ENCODE peak calls at places on chromosome 18, in ten cellular contexts. J is heart left ventricle, R is stomach, N is spleen, I is A549, S is transverse colon, F is ovary, Z is IMR-90, E is endothelial cell of umbilical vein, Y is body of pancreas. D is an unnamed sample. For H3K4me1, the result is how much of the 10 kb centered on the place peaks cover.

GRCh38 chr18:36315736-36316135 is 18.2 kb downstream of the FHOD3 start:
- DNase-seq in I (no peak), Y (no peak), S (no peak), E (no peak), J (no peak), Z (peak), N (no peak), R (no peak), F (no peak), D (no peak)

GRCh38 chr18:10035306-10035991 is 121.6 kb downstream of the VAPA start:
- DNase-seq in E (no peak), I (no peak), Z (no peak), N (no peak), S (no peak), F (no peak), R (peak), J (no peak), Y (peak), D (no peak)

GRCh38 chr18:79872852-79873444 is 75.2 kb downstream of the KCNG2 start:
- DNase-seq in Y (no peak), J (no peak), N (peak), R (no peak), F (no peak), S (no peak), I (no peak), E (no peak), Z (no peak), D (peak)

GRCh38 chr18:55100817-55101457 is 141.7 kb upstream of the CCDC68 start:
- DNase-seq in N (no peak), R (no peak), E (peak), F (no peak), I (peak), Z (peak), J (no peak), Y (no peak), S (no peak), D (no peak)

GRCh38 chr18:60794802-60795201 is 422.2 kb upstream of the MC4R start:
- DNase-seq in F (no peak), J (no peak), R (no peak), Y (no peak), Z (no peak), S (no peak), E (no peak), I (no peak), N (no peak), D (no peak)

GRCh38 chr18:67359868-67360838 is 156.4 kb downstream of the DSEL start:
- DNase-seq in S (peak), F (peak), I (peak), R (no peak), Y (peak), N (no peak), J (peak), E (peak), Z (peak), D (peak)

GRCh38 chr18:45155526-45155925 is 459.8 kb upstream of the SLC14A2 start:
- DNase-seq in E (no peak), S (no peak), J (no peak), R (no peak), N (no peak), Z (no peak), I (no peak), F (no peak), Y (no peak), D (no peak)

GRCh38 chr18:75896865-75897264 is 469.4 kb upstream of the SMIM21 start:
- DNase-seq in I (peak), F (no peak), N (no peak), S (no peak), E (no peak), Y (no peak), R (no peak), J (no peak), Z (no peak), D (no peak)

GRCh38 chr18:11842562-11842961 is 8.7 kb upstream of the CHMP1B start:
- DNase-seq in Y (no peak), E (no peak), R (no peak), J (no peak), S (no peak), Z (no peak), F (no peak), I (no peak), N (no peak), D (no peak)

GRCh38 chr18:31657823-31658669 is 26.3 kb downstream of the B4GALT6 start:
- DNase-seq in Z (no peak), Y (no peak), R (no peak), J (no peak), I (no peak), F (no peak), N (no peak), S (no peak), E (no peak), D (no peak)

GRCh38 chr18:45993441-45993840 is 26.3 kb upstream of the EPG5 start:
- DNase-seq in S (no peak), F (no peak), J (no peak), N (no peak), Z (peak), I (no peak), Y (no peak), E (peak), R (no peak), D (no peak)

GRCh38 chr18:56823986-56824385 is 172.8 kb downstream of the WDR7 start:
- DNase-seq in N (no peak), S (no peak), I (no peak), R (no peak), J (no peak), Y (no peak), Z (no peak), F (no peak), E (no peak), D (no peak)

GRCh38 chr18:811192-812122 is 585 bp downstream of the YES1 start:
- DNase-seq in Z (peak), S (peak), N (peak), R (peak), J (peak), E (peak), Y (no peak), F (no peak), I (no peak), D (no peak)

GRCh38 chr18:57441395-57441794 is 6.2 kb downstream of the ONECUT2 start:
- DNase-seq in N (no peak), S (no peak), Y (no peak), R (no peak), F (no peak), E (no peak), J (no peak), Z (peak), I (no peak), D (no peak)

GRCh38 chr18:58447342-58448190 is 181.3 kb downstream of the ALPK2 start:
- DNase-seq in J (no peak), Z (peak), I (no peak), N (no peak), Y (no peak), R (no peak), E (no peak), S (no peak), F (no peak), D (no peak)

GRCh38 chr18:12092398-12093229 is 1.0 kb upstream of the ANKRD62 start:
- DNase-seq in Z (no peak), J (peak), R (no peak), F (no peak), I (peak), E (no peak), N (no peak), S (peak), Y (peak), D (no peak)

GRCh38 chr18:79405781-79406575 is 10.2 kb downstream of the NFATC1 start:
- DNase-seq in R (peak), Y (no peak), E (peak), Z (no peak), I (no peak), N (peak), J (peak), F (peak), S (peak), D (peak)

GRCh38 chr18:70365361-70365760 is 76.5 kb downstream of the SOCS6 start:
- DNase-seq in N (no peak), J (no peak), S (no peak), Z (no peak), F (no peak), I (no peak), R (no peak), E (no peak), Y (no peak), D (no peak)

GRCh38 chr18:47080872-47081271 is 45.5 kb upstream of the ELOA2 start:
- DNase-seq in Z (no peak), I (no peak), Y (no peak), S (no peak), N (no peak), J (no peak), F (no peak), E (no peak), R (no peak), D (no peak)

DNA sequence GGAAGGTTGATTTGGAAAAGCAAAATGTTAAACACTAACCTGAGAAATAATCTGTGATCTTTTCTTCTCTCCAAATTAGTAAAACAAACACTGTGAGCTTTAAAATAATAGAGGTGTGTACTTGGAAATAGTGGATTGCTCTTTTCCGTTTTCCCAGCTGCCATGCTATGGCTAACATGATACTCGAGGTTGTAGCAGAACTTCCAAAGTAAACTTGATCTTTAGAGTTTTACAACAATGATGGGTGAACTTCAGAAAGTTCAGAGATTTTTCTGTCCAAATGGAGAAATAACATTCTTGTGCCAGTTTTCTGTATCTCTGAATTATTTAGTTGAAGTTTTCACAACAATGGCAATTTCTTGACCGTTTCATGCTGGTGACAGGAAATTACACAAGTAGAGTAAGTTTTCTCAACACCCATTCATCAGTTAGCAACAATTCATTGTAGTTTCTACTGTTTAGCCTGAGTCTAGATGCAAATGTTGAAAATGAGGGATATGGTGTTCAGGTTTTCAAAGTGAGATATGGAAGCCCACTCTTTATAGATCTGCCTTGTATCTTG is 135.3 kb upstream of the CTAGE1 start:
- DNase-seq in J (no peak), R (no peak), N (no peak), Y (no peak), F (no peak), S (no peak), I (no peak), Z (no peak), E (peak), D (no peak)
- TF ChIP-seq POLR2A in J (no peak), R (no peak), N (no peak), Y (no peak), F (no peak), S (no peak), I (no peak), Z (no peak), E (no peak), D (no peak)

DNA sequence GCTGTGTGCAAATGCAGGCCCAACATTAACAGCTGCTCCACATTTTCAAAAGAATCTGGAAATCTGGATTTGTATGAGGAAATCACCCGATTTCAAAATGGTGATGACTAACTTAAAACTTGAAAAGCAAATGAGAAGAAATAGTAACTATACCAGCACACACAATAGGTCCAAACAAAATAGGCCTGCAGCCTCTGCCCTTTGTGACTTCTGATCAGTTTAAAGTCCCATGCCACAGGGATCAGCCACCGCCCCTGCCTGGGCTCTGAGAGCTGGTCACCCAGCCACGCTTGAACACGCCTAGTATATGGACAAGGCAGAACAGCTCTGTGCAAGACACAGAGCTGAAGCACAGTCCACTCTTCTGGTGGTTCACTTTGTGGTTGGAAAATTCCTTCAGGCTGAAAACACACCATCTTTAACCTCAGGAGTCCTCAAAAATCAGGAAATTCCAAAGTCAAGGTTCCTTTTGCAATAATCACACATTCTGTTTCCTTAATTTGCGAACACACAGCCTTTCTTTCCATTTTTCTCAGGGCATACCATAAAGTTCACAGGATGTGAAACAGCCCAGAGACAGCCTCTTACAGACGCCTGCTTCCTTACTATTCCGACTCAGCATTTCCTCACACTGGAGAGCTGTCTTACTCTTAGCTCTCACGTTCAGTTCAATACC is 150.1 kb upstream of the RIOK3 start:
- DNase-seq in N (no peak), J (no peak), R (no peak), F (no peak), Y (no peak), I (no peak), Z (peak), S (no peak), E (peak), D (no peak)
- H3K4me1 ChIP-seq in N (under half), J (under half), R (under half), F (under half), Y (under half), I (under half), Z (under half), S (under half), E (under half), D (under half)

GRCh38 chr18:49059028-49059670 is 108.4 kb upstream of the SMAD7 start:
- DNase-seq in R (no peak), F (no peak), E (no peak), J (no peak), S (no peak), Y (no peak), I (peak), N (no peak), Z (peak), D (no peak)
- TF ChIP-seq CTCF in R (no peak), F (no peak), E (no peak), J (no peak), S (no peak), Y (no peak), I (peak), N (no peak), Z (peak), D (no peak)

GRCh38 chr18:28178720-28179119 is 1.8 kb upstream of the CDH2 start:
- DNase-seq in J (no peak), Z (peak), Y (no peak), N (no peak), F (no peak), S (no peak), R (no peak), I (peak), E (peak), D (no peak)

GRCh38 chr18:28177828-28178635 is 1.1 kb upstream of the CDH2 start:
- DNase-seq in I (peak), E (peak), F (peak), Y (peak), R (peak), J (peak), N (no peak), Z (peak), S (no peak), D (no peak)

GRCh38 chr18:28176674-28176932 is 327 bp downstream of the CDH2 start:
- DNase-seq in J (no peak), E (no peak), F (peak), R (no peak), N (no peak), Z (no peak), Y (no peak), S (no peak), I (no peak), D (no peak)

GRCh38 chr18:28175930-28176673 is 828 bp downstream of the CDH2 start:
- DNase-seq in Y (no peak), Z (peak), E (peak), S (no peak), R (no peak), J (no peak), F (peak), N (no peak), I (peak), D (no peak)

DNA sequence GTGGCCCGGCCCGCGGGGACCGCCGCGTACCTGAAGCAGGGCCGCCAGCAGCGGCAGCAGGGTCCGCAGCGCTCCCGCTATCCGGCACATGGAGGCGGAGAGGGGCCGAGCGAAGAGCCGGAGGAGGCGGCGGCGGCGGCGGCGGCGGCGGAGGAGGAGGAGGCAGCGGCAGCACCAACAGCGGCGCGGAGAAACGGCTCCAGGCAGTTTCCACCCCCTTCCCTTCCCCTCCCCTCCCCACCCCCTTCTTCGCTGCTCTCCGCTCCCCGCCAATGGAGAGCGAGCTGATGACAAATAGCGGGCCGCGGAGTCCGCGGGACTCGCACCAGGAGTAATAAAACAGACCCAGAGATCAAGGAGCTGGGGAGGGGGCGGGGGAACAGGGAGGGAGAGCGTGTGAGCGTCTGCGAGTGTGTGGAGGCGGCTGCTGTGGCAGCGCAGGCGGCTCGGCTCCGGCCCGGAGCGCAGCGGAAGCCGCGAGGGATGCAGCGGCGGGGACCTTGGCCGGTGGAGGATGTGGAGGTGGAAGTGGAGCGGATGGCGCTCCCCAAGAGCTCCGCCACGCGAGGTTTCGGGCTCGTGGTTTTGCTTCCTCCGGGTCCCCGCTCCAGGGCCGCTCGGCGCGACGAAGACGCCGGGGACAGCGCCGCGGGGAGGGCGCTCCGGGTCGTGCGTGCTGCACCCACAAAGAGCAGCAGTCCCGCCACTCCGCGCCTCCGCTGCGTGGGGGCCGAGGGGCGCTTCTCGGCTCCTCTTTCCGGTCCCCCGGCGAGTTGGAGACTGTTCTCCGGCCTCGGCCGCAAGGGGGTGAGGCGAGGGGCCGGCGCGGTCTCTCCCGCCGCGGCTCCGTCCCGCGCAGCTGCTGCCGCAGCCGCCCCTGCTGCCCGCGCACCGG is at the start of gene CDH2:
- DNase-seq in E (peak), Z (peak), N (peak), J (peak), F (peak), Y (peak), I (peak), S (no peak), R (peak), D (no peak)
- TF ChIP-seq POLR2A in E (peak), Z (peak), N (no peak), J (peak), F (no peak), Y (no peak), I (peak), S (no peak), R (no peak), D (no peak)

DNA sequence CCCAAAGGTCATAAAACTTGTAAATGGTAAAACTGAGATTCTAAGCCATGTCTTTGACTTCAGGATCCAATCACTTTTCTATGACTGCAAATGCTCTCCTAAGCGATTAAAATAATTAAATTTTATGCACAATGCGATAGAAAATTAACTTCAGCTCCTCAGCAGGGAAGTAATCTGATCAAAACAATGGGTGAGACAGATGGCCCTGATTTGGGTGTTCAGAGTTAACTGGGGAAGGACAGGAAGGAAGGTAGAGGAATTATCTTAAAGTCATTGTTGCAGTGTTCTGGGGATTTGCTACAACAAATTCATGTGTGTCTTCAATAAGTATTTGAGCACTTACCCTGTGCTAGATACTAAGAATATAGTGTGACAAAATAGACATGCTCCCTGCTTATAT is 446.0 kb upstream of the MEX3C start:
- DNase-seq in J (no peak), E (no peak), S (no peak), R (no peak), F (no peak), Z (no peak), Y (no peak), I (no peak), N (no peak), D (no peak)
- H3K4me1 ChIP-seq in J (under half), E (under half), S (under half), R (under half), F (under half), Z (under half), Y (under half), I (under half), N (under half), D (under half)

GRCh38 chr18:22542400-22542835 is 124.7 kb upstream of the CTAGE1 start:
- DNase-seq in J (no peak), N (peak), I (no peak), E (no peak), Y (no peak), F (peak), Z (peak), S (no peak), R (no peak), D (no peak)

GRCh38 chr18:22541232-22541631 is 123.5 kb upstream of the CTAGE1 start:
- DNase-seq in S (no peak), N (no peak), Z (no peak), R (no peak), J (no peak), I (no peak), Y (no peak), F (no peak), E (no peak), D (no peak)

GRCh38 chr18:22538463-22538862 is 120.7 kb upstream of the CTAGE1 start:
- DNase-seq in I (no peak), Z (no peak), Y (no peak), S (no peak), J (peak), N (no peak), F (no peak), R (no peak), E (no peak), D (peak)

GRCh38 chr18:22536558-22536957 is 118.8 kb upstream of the CTAGE1 start:
- DNase-seq in S (no peak), R (no peak), E (no peak), J (no peak), N (no peak), I (no peak), Z (no peak), Y (no peak), F (no peak), D (no peak)

DNA sequence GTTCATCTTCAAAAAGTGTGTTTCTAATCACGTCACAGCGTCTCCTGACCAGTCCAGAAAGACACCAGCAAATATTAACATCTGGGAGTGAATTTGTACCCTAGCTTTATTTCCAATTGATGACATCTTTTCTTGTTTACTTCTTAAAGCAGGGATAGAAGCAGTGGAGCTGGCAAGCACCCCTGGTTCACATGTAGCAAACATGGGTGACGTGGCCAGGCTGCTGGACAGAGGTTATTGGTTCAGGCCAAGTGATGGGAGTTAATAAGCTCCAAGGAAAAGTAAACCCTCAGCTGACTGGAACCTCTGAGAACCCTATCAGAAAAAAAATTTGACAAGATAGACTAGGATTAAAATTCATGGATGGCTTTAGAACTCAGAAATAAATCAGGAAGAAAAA is 121.3 kb upstream of the CTAGE1 start:
- DNase-seq in N (no peak), I (no peak), S (no peak), Z (no peak), J (peak), R (no peak), Y (no peak), E (no peak), F (no peak), D (peak)
- TF ChIP-seq CTCF in N (no peak), I (no peak), S (no peak), Z (no peak), J (no peak), R (no peak), Y (no peak), E (no peak), F (no peak), D (no peak)

D was measured in tibial nerve.